ENCODE peak calls at places on chromosomes 16 and 17, in ten cellular contexts. One of them, this sample, is unnamed. For H3K4me1, the result is how much of the 10 kb centered on the place peaks cover.

GRCh38 chr17:42618442-42619150 is 9.1 kb downstream of the TUBG1 start:
- DNase-seq in astrocyte: no peak
- DNase-seq in neuronal stem cell: no peak
- DNase-seq in tibial nerve: no peak
- DNase-seq in PC-9: peak
- DNase-seq in CD8-positive, alpha-beta T cell: no peak
- DNase-seq in body of pancreas: peak
- DNase-seq in SJSA1: no peak
- DNase-seq in ascending aorta: no peak
- DNase-seq in esophagus squamous epithelium: no peak
- DNase-seq in this sample: peak

GRCh38 chr17:58680038-58680369 is 11.8 kb downstream of the TEX14 start:
- DNase-seq in neuronal stem cell: no peak
- DNase-seq in astrocyte: no peak
- DNase-seq in ascending aorta: no peak
- DNase-seq in tibial nerve: no peak
- DNase-seq in PC-9: no peak
- DNase-seq in SJSA1: no peak
- DNase-seq in body of pancreas: no peak
- DNase-seq in esophagus squamous epithelium: no peak
- DNase-seq in CD8-positive, alpha-beta T cell: no peak
- DNase-seq in this sample: no peak

GRCh38 chr16:87303431-87303930 is 13.7 kb downstream of the C16orf95 start:
- DNase-seq in esophagus squamous epithelium: no peak
- DNase-seq in tibial nerve: no peak
- DNase-seq in body of pancreas: no peak
- DNase-seq in ascending aorta: no peak
- DNase-seq in CD8-positive, alpha-beta T cell: no peak
- DNase-seq in astrocyte: no peak
- DNase-seq in SJSA1: no peak
- DNase-seq in PC-9: no peak
- DNase-seq in neuronal stem cell: no peak
- DNase-seq in this sample: no peak

GRCh38 chr17:31568140-31568938 is 176.9 kb downstream of the RAB11FIP4 start:
- DNase-seq in esophagus squamous epithelium: no peak
- DNase-seq in astrocyte: no peak
- DNase-seq in neuronal stem cell: no peak
- DNase-seq in PC-9: no peak
- DNase-seq in ascending aorta: no peak
- DNase-seq in body of pancreas: no peak
- DNase-seq in CD8-positive, alpha-beta T cell: no peak
- DNase-seq in tibial nerve: peak
- DNase-seq in SJSA1: no peak
- DNase-seq in this sample: no peak

GRCh38 chr16:7577588-7577987 is 244.9 kb downstream of the RBFOX1 start:
- DNase-seq in esophagus squamous epithelium: no peak
- DNase-seq in SJSA1: no peak
- DNase-seq in PC-9: no peak
- DNase-seq in CD8-positive, alpha-beta T cell: no peak
- DNase-seq in body of pancreas: no peak
- DNase-seq in neuronal stem cell: no peak
- DNase-seq in ascending aorta: no peak
- DNase-seq in tibial nerve: no peak
- DNase-seq in astrocyte: no peak
- DNase-seq in this sample: no peak

GRCh38 chr16:21301168-21301894 is 23.2 kb upstream of the CRYM start:
- DNase-seq in body of pancreas: peak
- DNase-seq in PC-9: peak
- DNase-seq in neuronal stem cell: peak
- DNase-seq in SJSA1: peak
- DNase-seq in CD8-positive, alpha-beta T cell: no peak
- DNase-seq in astrocyte: peak
- DNase-seq in ascending aorta: peak
- DNase-seq in tibial nerve: peak
- DNase-seq in esophagus squamous epithelium: no peak
- DNase-seq in this sample: no peak

GRCh38 chr16:12062343-12063003 is 85.9 kb downstream of the SNX29 start:
- DNase-seq in tibial nerve: peak
- DNase-seq in astrocyte: peak
- DNase-seq in SJSA1: no peak
- DNase-seq in body of pancreas: peak
- DNase-seq in esophagus squamous epithelium: peak
- DNase-seq in CD8-positive, alpha-beta T cell: no peak
- DNase-seq in ascending aorta: peak
- DNase-seq in PC-9: peak
- DNase-seq in neuronal stem cell: no peak
- DNase-seq in this sample: no peak

GRCh38 chr17:39002991-39003715 is 36.0 kb upstream of the FBXO47 start:
- DNase-seq in body of pancreas: peak
- DNase-seq in ascending aorta: peak
- DNase-seq in tibial nerve: peak
- DNase-seq in esophagus squamous epithelium: no peak
- DNase-seq in SJSA1: no peak
- DNase-seq in CD8-positive, alpha-beta T cell: peak
- DNase-seq in PC-9: no peak
- DNase-seq in astrocyte: peak
- DNase-seq in neuronal stem cell: no peak
- DNase-seq in this sample: no peak

DNA sequence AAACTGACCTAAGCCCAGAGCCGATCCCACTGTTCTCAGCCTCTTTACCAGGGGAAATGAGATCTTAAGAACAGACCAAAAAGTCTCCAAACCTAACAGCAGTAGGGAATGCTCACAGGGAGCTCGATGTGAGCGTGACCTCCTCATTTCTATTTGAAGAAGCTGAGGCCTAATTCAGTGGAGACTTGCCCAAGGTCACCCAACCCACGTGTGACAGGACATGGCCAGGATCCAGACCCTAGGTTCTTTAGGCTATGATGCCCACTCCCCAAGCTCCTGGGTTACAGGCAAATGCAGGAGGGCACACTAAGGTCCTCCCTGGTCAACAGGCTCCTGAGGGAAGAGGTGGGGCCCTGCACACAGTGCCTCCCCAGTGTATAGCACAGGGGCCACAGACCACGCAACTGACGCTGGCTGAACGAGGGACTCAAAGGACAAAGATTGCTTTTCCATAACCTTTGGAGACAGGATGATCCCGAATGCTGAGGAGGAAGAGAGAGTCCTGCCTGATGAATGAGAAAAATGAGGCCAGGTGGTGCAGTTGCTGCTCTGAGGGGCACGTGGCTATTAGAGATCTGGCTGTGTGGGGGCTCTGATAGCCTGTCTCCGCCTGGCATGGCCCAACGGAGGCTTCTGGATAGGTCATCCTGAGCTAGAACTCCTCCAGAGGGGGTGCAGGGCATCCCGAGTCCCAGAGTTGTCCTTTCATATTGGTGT is 24.0 kb downstream of the MAP3K14 start:
- DNase-seq in tibial nerve: no peak
- DNase-seq in PC-9: no peak
- DNase-seq in esophagus squamous epithelium: no peak
- DNase-seq in astrocyte: no peak
- DNase-seq in body of pancreas: peak
- DNase-seq in ascending aorta: no peak
- DNase-seq in SJSA1: no peak
- DNase-seq in neuronal stem cell: no peak
- DNase-seq in CD8-positive, alpha-beta T cell: no peak
- DNase-seq in this sample: no peak
- H3K4me1 ChIP-seq in tibial nerve: half or more
- H3K4me1 ChIP-seq in PC-9: half or more
- H3K4me1 ChIP-seq in esophagus squamous epithelium: half or more
- H3K4me1 ChIP-seq in astrocyte: under half
- H3K4me1 ChIP-seq in body of pancreas: half or more
- H3K4me1 ChIP-seq in ascending aorta: half or more
- H3K4me1 ChIP-seq in SJSA1: under half
- H3K4me1 ChIP-seq in neuronal stem cell: under half
- H3K4me1 ChIP-seq in CD8-positive, alpha-beta T cell: under half
- H3K4me1 ChIP-seq in this sample: under half

GRCh38 chr17:79950711-79951110 is 85.0 kb downstream of the TBC1D16 start:
- DNase-seq in astrocyte: no peak
- DNase-seq in ascending aorta: no peak
- DNase-seq in tibial nerve: no peak
- DNase-seq in SJSA1: peak
- DNase-seq in CD8-positive, alpha-beta T cell: no peak
- DNase-seq in body of pancreas: peak
- DNase-seq in PC-9: no peak
- DNase-seq in neuronal stem cell: peak
- DNase-seq in esophagus squamous epithelium: no peak
- DNase-seq in this sample: no peak

GRCh38 chr17:79948406-79948917 is 87.2 kb downstream of the TBC1D16 start:
- DNase-seq in SJSA1: peak
- DNase-seq in PC-9: no peak
- DNase-seq in body of pancreas: no peak
- DNase-seq in ascending aorta: no peak
- DNase-seq in CD8-positive, alpha-beta T cell: no peak
- DNase-seq in astrocyte: no peak
- DNase-seq in neuronal stem cell: no peak
- DNase-seq in esophagus squamous epithelium: no peak
- DNase-seq in tibial nerve: no peak
- DNase-seq in this sample: no peak

GRCh38 chr17:79950306-79950705 is 85.4 kb downstream of the TBC1D16 start:
- DNase-seq in neuronal stem cell: peak
- DNase-seq in SJSA1: peak
- DNase-seq in body of pancreas: peak
- DNase-seq in esophagus squamous epithelium: no peak
- DNase-seq in tibial nerve: no peak
- DNase-seq in astrocyte: no peak
- DNase-seq in CD8-positive, alpha-beta T cell: no peak
- DNase-seq in ascending aorta: no peak
- DNase-seq in PC-9: no peak
- DNase-seq in this sample: no peak

GRCh38 chr17:79948918-79949645 is 86.6 kb downstream of the TBC1D16 start:
- DNase-seq in esophagus squamous epithelium: no peak
- DNase-seq in neuronal stem cell: no peak
- DNase-seq in tibial nerve: no peak
- DNase-seq in SJSA1: peak
- DNase-seq in astrocyte: no peak
- DNase-seq in PC-9: no peak
- DNase-seq in CD8-positive, alpha-beta T cell: no peak
- DNase-seq in body of pancreas: no peak
- DNase-seq in ascending aorta: no peak
- DNase-seq in this sample: no peak

GRCh38 chr17:79949646-79950292 is 85.9 kb downstream of the TBC1D16 start:
- DNase-seq in CD8-positive, alpha-beta T cell: no peak
- DNase-seq in astrocyte: no peak
- DNase-seq in SJSA1: peak
- DNase-seq in esophagus squamous epithelium: no peak
- DNase-seq in tibial nerve: no peak
- DNase-seq in ascending aorta: no peak
- DNase-seq in neuronal stem cell: peak
- DNase-seq in PC-9: no peak
- DNase-seq in body of pancreas: no peak
- DNase-seq in this sample: peak
- H3K27ac ChIP-seq in CD8-positive, alpha-beta T cell: no peak
- H3K27ac ChIP-seq in astrocyte: no peak
- H3K27ac ChIP-seq in SJSA1: no peak
- H3K27ac ChIP-seq in esophagus squamous epithelium: no peak
- H3K27ac ChIP-seq in tibial nerve: peak
- H3K27ac ChIP-seq in ascending aorta: no peak
- H3K27ac ChIP-seq in neuronal stem cell: peak
- H3K27ac ChIP-seq in PC-9: no peak
- H3K27ac ChIP-seq in body of pancreas: peak
- H3K27ac ChIP-seq in this sample: no peak

DNA sequence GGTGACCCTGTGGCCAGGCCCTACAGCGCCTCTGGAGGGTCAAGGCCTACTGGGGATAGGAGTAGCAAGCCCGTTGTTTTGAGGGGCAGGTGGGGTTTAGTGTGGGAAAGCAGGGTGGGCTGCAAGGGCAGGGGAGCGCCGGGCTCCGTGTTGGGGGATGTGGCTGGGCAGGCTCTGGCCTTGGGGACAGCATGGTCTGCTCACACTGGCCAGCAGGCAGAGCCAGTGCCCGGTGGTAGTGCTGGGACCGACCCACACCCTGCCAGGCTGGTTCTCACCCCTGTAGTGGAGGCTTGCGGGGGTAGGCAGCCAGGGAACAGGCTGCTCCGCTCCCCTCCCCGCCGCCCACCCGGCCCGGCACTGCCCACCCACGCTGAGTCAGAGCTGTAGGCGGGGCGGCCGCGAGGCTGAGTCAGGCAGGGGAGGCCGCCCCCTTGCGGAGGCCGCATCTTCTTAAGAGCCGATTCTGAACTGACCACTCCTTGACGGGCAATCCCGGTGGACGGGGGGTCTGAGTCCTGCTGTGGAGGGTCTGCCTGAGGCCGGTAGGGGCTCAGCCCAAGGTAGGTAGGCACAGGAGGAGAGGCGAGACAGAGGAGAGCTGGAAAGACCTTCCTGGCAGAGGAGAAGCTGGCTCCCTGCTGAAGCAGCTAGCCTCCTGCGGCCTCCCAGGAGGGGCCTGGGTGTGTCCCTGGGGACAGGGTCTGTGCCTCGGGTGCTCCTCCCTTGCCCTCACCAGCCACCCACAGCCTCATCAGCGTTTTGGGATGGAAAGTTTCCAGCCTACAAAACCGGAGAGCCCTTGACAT is 62.4 kb downstream of the BAIAP2 start:
- DNase-seq in CD8-positive, alpha-beta T cell: peak
- DNase-seq in tibial nerve: peak
- DNase-seq in astrocyte: peak
- DNase-seq in body of pancreas: peak
- DNase-seq in ascending aorta: peak
- DNase-seq in neuronal stem cell: peak
- DNase-seq in PC-9: peak
- DNase-seq in SJSA1: peak
- DNase-seq in esophagus squamous epithelium: no peak
- DNase-seq in this sample: no peak
- H3K4me3 ChIP-seq in CD8-positive, alpha-beta T cell: no peak
- H3K4me3 ChIP-seq in tibial nerve: peak
- H3K4me3 ChIP-seq in astrocyte: peak
- H3K4me3 ChIP-seq in body of pancreas: no peak
- H3K4me3 ChIP-seq in ascending aorta: no peak
- H3K4me3 ChIP-seq in neuronal stem cell: no peak
- H3K4me3 ChIP-seq in PC-9: peak
- H3K4me3 ChIP-seq in SJSA1: peak
- H3K4me3 ChIP-seq in esophagus squamous epithelium: no peak
- H3K4me3 ChIP-seq in this sample: no peak

GRCh38 chr16:72928089-72928981 is 119.6 kb downstream of the ZFHX3 start:
- DNase-seq in neuronal stem cell: no peak
- DNase-seq in body of pancreas: no peak
- DNase-seq in SJSA1: no peak
- DNase-seq in ascending aorta: no peak
- DNase-seq in astrocyte: no peak
- DNase-seq in CD8-positive, alpha-beta T cell: no peak
- DNase-seq in tibial nerve: no peak
- DNase-seq in esophagus squamous epithelium: no peak
- DNase-seq in PC-9: no peak
- DNase-seq in this sample: no peak

GRCh38 chr16:72932677-72933335 is 115.1 kb downstream of the ZFHX3 start:
- DNase-seq in esophagus squamous epithelium: no peak
- DNase-seq in neuronal stem cell: no peak
- DNase-seq in SJSA1: no peak
- DNase-seq in PC-9: no peak
- DNase-seq in CD8-positive, alpha-beta T cell: no peak
- DNase-seq in body of pancreas: no peak
- DNase-seq in tibial nerve: no peak
- DNase-seq in astrocyte: no peak
- DNase-seq in ascending aorta: no peak
- DNase-seq in this sample: no peak

GRCh38 chr16:72935896-72936295 is 112.0 kb downstream of the ZFHX3 start:
- DNase-seq in ascending aorta: no peak
- DNase-seq in tibial nerve: peak
- DNase-seq in PC-9: no peak
- DNase-seq in astrocyte: no peak
- DNase-seq in body of pancreas: peak
- DNase-seq in esophagus squamous epithelium: no peak
- DNase-seq in CD8-positive, alpha-beta T cell: no peak
- DNase-seq in SJSA1: no peak
- DNase-seq in neuronal stem cell: no peak
- DNase-seq in this sample: no peak

GRCh38 chr16:72934661-72935403 is 113.1 kb downstream of the ZFHX3 start:
- DNase-seq in SJSA1: no peak
- DNase-seq in ascending aorta: no peak
- DNase-seq in body of pancreas: no peak
- DNase-seq in esophagus squamous epithelium: no peak
- DNase-seq in PC-9: no peak
- DNase-seq in tibial nerve: peak
- DNase-seq in CD8-positive, alpha-beta T cell: no peak
- DNase-seq in neuronal stem cell: no peak
- DNase-seq in astrocyte: peak
- DNase-seq in this sample: no peak

DNA sequence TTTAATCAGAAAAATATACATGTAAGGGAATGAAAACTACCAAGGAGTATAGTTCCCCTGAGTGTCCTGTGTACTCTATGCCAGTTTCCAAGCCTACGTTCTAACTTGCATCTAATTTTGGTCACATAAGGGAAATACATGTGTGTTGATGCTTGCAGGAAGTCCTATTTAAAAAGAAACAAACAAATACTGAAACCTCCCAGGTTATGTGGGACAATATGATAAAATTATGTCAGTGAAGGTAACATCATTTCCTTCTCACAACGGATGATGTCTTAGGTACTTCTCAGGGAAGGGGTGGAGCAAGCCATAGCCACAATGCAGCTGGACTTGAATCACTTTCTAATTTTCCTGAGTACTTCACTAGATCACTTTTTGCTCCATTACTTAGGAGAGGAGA is 115.9 kb downstream of the ZFHX3 start:
- DNase-seq in PC-9: no peak
- DNase-seq in tibial nerve: no peak
- DNase-seq in neuronal stem cell: no peak
- DNase-seq in body of pancreas: no peak
- DNase-seq in esophagus squamous epithelium: no peak
- DNase-seq in astrocyte: no peak
- DNase-seq in CD8-positive, alpha-beta T cell: no peak
- DNase-seq in ascending aorta: no peak
- DNase-seq in SJSA1: no peak
- DNase-seq in this sample: no peak
- H3K4me1 ChIP-seq in PC-9: under half
- H3K4me1 ChIP-seq in tibial nerve: under half
- H3K4me1 ChIP-seq in neuronal stem cell: under half
- H3K4me1 ChIP-seq in body of pancreas: half or more
- H3K4me1 ChIP-seq in esophagus squamous epithelium: under half
- H3K4me1 ChIP-seq in astrocyte: under half
- H3K4me1 ChIP-seq in CD8-positive, alpha-beta T cell: under half
- H3K4me1 ChIP-seq in ascending aorta: under half
- H3K4me1 ChIP-seq in SJSA1: under half
- H3K4me1 ChIP-seq in this sample: under half

This sample was measured in iPS DF 6.9.